ENCODE peak calls at places on chromosomes 1 and 21, in seven cellular contexts. N is H1, M is foreskin keratinocyte, V is body of pancreas, D is GM23338, X is psoas muscle, Z is transverse colon. H is an unnamed sample.

GRCh38 chr1:43554444-43554992 is 23.8 kb downstream of the PTPRF start:
- DNase-seq in M (no peak), V (no peak), N (no peak), D (peak; percentile 86), X (no peak), Z (no peak), H (no peak)

GRCh38 chr1:79100385-79100784 is 93.9 kb upstream of the ADGRL4 start:
- DNase-seq in V (no peak), D (no peak), Z (no peak), X (no peak), M (peak; percentile 85), N (no peak), H (no peak)

GRCh38 chr1:218705911-218706893 is 361.1 kb downstream of the TGFB2 start:
- DNase-seq in D (no peak), X (no peak), M (peak; percentile 100), N (no peak), Z (no peak), V (no peak), H (no peak)

GRCh38 chr21:44443891-44444285 is 11.4 kb upstream of the LRRC3 start:
- DNase-seq in M (no peak), X (peak; percentile 28), D (no peak), V (no peak), N (no peak), Z (no peak), H (no peak)

GRCh38 chr1:165383067-165383466 is 26.6 kb upstream of the LMX1A start:
- DNase-seq in D (no peak), X (peak; percentile 92), M (no peak), V (peak; percentile 26), Z (peak; percentile 22), N (no peak), H (no peak)

GRCh38 chr1:99170516-99170915 is 93.8 kb upstream of the PLPPR4 start:
- DNase-seq in D (no peak), N (no peak), X (no peak), V (no peak), Z (no peak), M (peak; percentile 21), H (no peak)

GRCh38 chr1:226532553-226532952 is 16.0 kb upstream of the STUM start:
- DNase-seq in N (no peak), D (peak; percentile 82), V (no peak), M (no peak), X (no peak), Z (no peak), H (no peak)

GRCh38 chr1:236534164-236534651 is 10.4 kb downstream of the LGALS8 start:
- DNase-seq in N (no peak), D (no peak), M (no peak), V (no peak), X (no peak), Z (no peak), H (no peak)

GRCh38 chr1:180594723-180595122 is 36.0 kb downstream of the OVAAL start:
- DNase-seq in N (no peak), M (no peak), X (no peak), Z (no peak), V (no peak), D (no peak), H (no peak)

GRCh38 chr1:117284408-117285215 is 73.9 kb upstream of the VTCN1 start:
- DNase-seq in Z (no peak), M (no peak), N (no peak), X (no peak), D (peak; percentile 82), V (no peak), H (no peak)

GRCh38 chr21:35360870-35361570 is 311.9 kb upstream of the RUNX1 start:
- DNase-seq in D (no peak), Z (no peak), V (no peak), M (no peak), X (no peak), N (no peak), H (no peak)

GRCh38 chr1:7400566-7400965 is 370.5 kb upstream of the VAMP3 start:
- DNase-seq in N (no peak), V (no peak), D (no peak), Z (no peak), M (no peak), X (no peak), H (no peak)

GRCh38 chr1:204863024-204863423 is 7.6 kb upstream of the NFASC start:
- DNase-seq in D (no peak), Z (no peak), V (no peak), N (no peak), X (no peak), M (no peak), H (no peak)

GRCh38 chr1:14017531-14017961 is 317.6 kb downstream of the PRDM2 start:
- DNase-seq in Z (peak; percentile 15), X (no peak), N (no peak), M (no peak), D (no peak), V (peak; percentile 66), H (no peak)

GRCh38 chr1:16719571-16720402 is 20.5 kb upstream of the RNU1-4 start:
- DNase-seq in V (no peak), X (peak; percentile 48), N (peak; percentile 58), D (no peak), Z (peak; percentile 12), M (no peak), H (peak; percentile 57)

GRCh38 chr1:209172286-209172685 is 411.2 kb upstream of the CAMK1G start:
- DNase-seq in N (no peak), Z (no peak), X (no peak), D (no peak), M (no peak), V (no peak), H (no peak)

GRCh38 chr1:25476186-25477097 is 45.7 kb downstream of the MACO1 start:
- DNase-seq in V (no peak), N (no peak), M (no peak), D (no peak), Z (no peak), X (no peak), H (no peak)

GRCh38 chr1:29547300-29547699 is 311.0 kb downstream of the PTPRU start:
- DNase-seq in N (no peak), D (no peak), X (no peak), Z (no peak), M (no peak), V (no peak), H (no peak)

GRCh38 chr1:84851839-84852238 is 41.2 kb downstream of the LPAR3 start:
- DNase-seq in X (no peak), M (peak; percentile 76), V (no peak), D (no peak), Z (no peak), N (no peak), H (no peak)

GRCh38 chr21:37225440-37225839 is 41.7 kb downstream of the VPS26C start:
- DNase-seq in D (no peak), N (peak; percentile 16), M (no peak), X (no peak), Z (no peak), V (no peak), H (no peak)

GRCh38 chr1:212217633-212218032 is 67.6 kb upstream of the PPP2R5A start:
- DNase-seq in Z (peak; percentile 25), N (no peak), D (no peak), M (no peak), V (no peak), X (no peak), H (no peak)

GRCh38 chr1:212215910-212216309 is 69.3 kb upstream of the PPP2R5A start:
- DNase-seq in D (no peak), V (no peak), M (no peak), Z (no peak), X (no peak), N (no peak), H (no peak)

GRCh38 chr1:212218911-212219310 is 66.3 kb upstream of the PPP2R5A start:
- DNase-seq in V (no peak), M (no peak), N (no peak), X (no peak), D (no peak), Z (no peak), H (no peak)

GRCh38 chr1:212219679-212220463 is 65.3 kb upstream of the PPP2R5A start:
- DNase-seq in N (no peak), Z (no peak), M (no peak), X (no peak), D (peak; percentile 36), V (no peak), H (no peak)

GRCh38 chr1:212218065-212218464 is 67.1 kb upstream of the PPP2R5A start:
- DNase-seq in X (no peak), D (no peak), Z (peak; percentile 23), V (no peak), N (no peak), M (no peak), H (no peak)
- H3K27ac ChIP-seq in X (no peak overlapping the region), D (no peak overlapping the region), Z (no peak overlapping the region), V (no peak overlapping the region), N (no peak overlapping the region), M (no peak overlapping the region), H (no peak overlapping the region)

GRCh38 chr1:20663365-20663764 is 2.2 kb upstream of the DDOST start:
- DNase-seq in M (no peak), D (peak; percentile 30), Z (no peak), X (no peak), N (no peak), V (no peak), H (no peak)
- TF ChIP-seq CTCF in M (peak; percentile 30), D (no peak), Z (no peak), X (no peak), N (peak; percentile 31), V (no peak), H (no peak)

DNA sequence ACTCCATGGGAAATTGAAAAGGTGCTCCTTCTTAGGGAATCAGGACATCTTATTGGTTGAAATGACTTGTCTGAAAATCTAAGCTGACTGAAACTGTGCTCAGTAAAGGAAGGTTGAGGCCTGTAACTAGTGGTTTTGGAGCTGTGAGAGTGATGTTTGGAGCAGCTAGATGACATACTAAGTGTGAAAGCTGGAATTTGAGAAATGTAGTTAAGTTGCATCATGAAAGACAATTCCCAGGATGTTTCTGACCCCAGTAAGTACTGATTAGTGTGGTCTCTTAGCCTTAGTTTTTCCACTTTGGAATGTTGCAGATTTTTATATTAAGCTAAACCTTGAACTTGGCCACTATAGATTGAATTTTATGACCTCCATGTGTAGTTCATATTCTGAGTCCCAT is 154.9 kb downstream of the PAPPA2 start:
- DNase-seq in N (no peak), M (no peak), Z (no peak), V (no peak), D (peak; percentile 20), X (no peak), H (no peak)
- H3K4me1 ChIP-seq in N (no peaks in the 10 kb centered on the region), M (no peaks in the 10 kb centered on the region), Z (no peaks in the 10 kb centered on the region), V (peaks cover 5% of the 10 kb centered on the region), D (no peaks in the 10 kb centered on the region), X (no peaks in the 10 kb centered on the region), H (no peaks in the 10 kb centered on the region)

GRCh38 chr1:40394456-40395172 is 21.1 kb downstream of the SMAP2 start:
- DNase-seq in M (no peak), X (no peak), D (no peak), V (no peak), N (no peak), Z (no peak), H (no peak)

GRCh38 chr1:40397258-40397657 is 23.7 kb downstream of the SMAP2 start:
- DNase-seq in D (no peak), X (no peak), Z (no peak), V (no peak), N (no peak), M (no peak), H (no peak)

GRCh38 chr1:40393173-40393572 is 19.6 kb downstream of the SMAP2 start:
- DNase-seq in Z (no peak), V (no peak), D (no peak), X (no peak), M (no peak), N (no peak), H (peak; percentile 79)

GRCh38 chr1:40395211-40396175 is 22.0 kb downstream of the SMAP2 start:
- DNase-seq in M (no peak), N (no peak), D (no peak), Z (no peak), V (no peak), X (no peak), H (no peak)

GRCh38 chr1:40396420-40396819 is 22.9 kb downstream of the SMAP2 start:
- DNase-seq in D (no peak), Z (no peak), N (no peak), V (no peak), X (no peak), M (no peak), H (no peak)
- H3K27ac ChIP-seq in D (no peak overlapping the region), Z (peak overlapping the region; percentile 86), N (no peak overlapping the region), V (no peak overlapping the region), X (no peak overlapping the region), M (no peak overlapping the region), H (peak overlapping the region; percentile 100)